ENCODE peak calls at places on chromosome 13, in nine cellular contexts. One of them, this sample, is unnamed.

GRCh38 chr13:20416223-20416622 is 109.4 kb downstream of the CRYL1 start:
- DNase-seq in ovary: no peak
- DNase-seq in IMR-90: no peak
- DNase-seq in lower lobe of right lung: no peak
- DNase-seq in CD4-positive, CD25-positive, alpha-beta regulatory T cell: no peak
- DNase-seq in HTR-8/SVneo: no peak
- DNase-seq in AG08396: no peak
- DNase-seq in brain microvascular endothelial cell: no peak
- DNase-seq in neuronal stem cell: no peak
- DNase-seq in this sample: no peak

GRCh38 chr13:35818577-35819165 is 312.5 kb downstream of the DCLK1 start:
- DNase-seq in HTR-8/SVneo: peak
- DNase-seq in brain microvascular endothelial cell: no peak
- DNase-seq in lower lobe of right lung: no peak
- DNase-seq in AG08396: peak
- DNase-seq in neuronal stem cell: peak
- DNase-seq in IMR-90: peak
- DNase-seq in ovary: no peak
- DNase-seq in CD4-positive, CD25-positive, alpha-beta regulatory T cell: peak
- DNase-seq in this sample: peak

GRCh38 chr13:34750078-34750703 is 191.9 kb upstream of the NBEA start:
- DNase-seq in lower lobe of right lung: peak
- DNase-seq in HTR-8/SVneo: no peak
- DNase-seq in AG08396: no peak
- DNase-seq in CD4-positive, CD25-positive, alpha-beta regulatory T cell: no peak
- DNase-seq in neuronal stem cell: peak
- DNase-seq in brain microvascular endothelial cell: no peak
- DNase-seq in IMR-90: no peak
- DNase-seq in ovary: peak
- DNase-seq in this sample: no peak

GRCh38 chr13:110302154-110302553 is 4.8 kb downstream of the COL4A1 start:
- DNase-seq in IMR-90: no peak
- DNase-seq in CD4-positive, CD25-positive, alpha-beta regulatory T cell: no peak
- DNase-seq in neuronal stem cell: no peak
- DNase-seq in AG08396: no peak
- DNase-seq in lower lobe of right lung: no peak
- DNase-seq in brain microvascular endothelial cell: no peak
- DNase-seq in HTR-8/SVneo: no peak
- DNase-seq in ovary: peak
- DNase-seq in this sample: no peak

GRCh38 chr13:44231786-44232516 is 141.7 kb upstream of the SERP2 start:
- DNase-seq in HTR-8/SVneo: peak
- DNase-seq in lower lobe of right lung: peak
- DNase-seq in IMR-90: peak
- DNase-seq in CD4-positive, CD25-positive, alpha-beta regulatory T cell: no peak
- DNase-seq in ovary: no peak
- DNase-seq in AG08396: peak
- DNase-seq in brain microvascular endothelial cell: peak
- DNase-seq in neuronal stem cell: peak
- DNase-seq in this sample: peak

GRCh38 chr13:79861731-79862130 is 380.8 kb downstream of the NDFIP2 start:
- DNase-seq in AG08396: no peak
- DNase-seq in CD4-positive, CD25-positive, alpha-beta regulatory T cell: no peak
- DNase-seq in ovary: no peak
- DNase-seq in brain microvascular endothelial cell: no peak
- DNase-seq in HTR-8/SVneo: no peak
- DNase-seq in neuronal stem cell: no peak
- DNase-seq in IMR-90: no peak
- DNase-seq in lower lobe of right lung: no peak
- DNase-seq in this sample: no peak

GRCh38 chr13:31328549-31329229 is 128.9 kb downstream of the B3GLCT start:
- DNase-seq in IMR-90: peak
- DNase-seq in HTR-8/SVneo: no peak
- DNase-seq in AG08396: no peak
- DNase-seq in brain microvascular endothelial cell: peak
- DNase-seq in lower lobe of right lung: no peak
- DNase-seq in ovary: no peak
- DNase-seq in neuronal stem cell: no peak
- DNase-seq in CD4-positive, CD25-positive, alpha-beta regulatory T cell: no peak
- DNase-seq in this sample: no peak

GRCh38 chr13:98856983-98857382 is 104.5 kb upstream of the SLC15A1 start:
- DNase-seq in lower lobe of right lung: no peak
- DNase-seq in neuronal stem cell: no peak
- DNase-seq in AG08396: no peak
- DNase-seq in IMR-90: no peak
- DNase-seq in CD4-positive, CD25-positive, alpha-beta regulatory T cell: no peak
- DNase-seq in HTR-8/SVneo: no peak
- DNase-seq in brain microvascular endothelial cell: no peak
- DNase-seq in ovary: no peak
- DNase-seq in this sample: no peak

GRCh38 chr13:71874490-71874889 is 7.5 kb upstream of the DACH1 start:
- DNase-seq in ovary: no peak
- DNase-seq in lower lobe of right lung: no peak
- DNase-seq in brain microvascular endothelial cell: no peak
- DNase-seq in AG08396: no peak
- DNase-seq in neuronal stem cell: no peak
- DNase-seq in CD4-positive, CD25-positive, alpha-beta regulatory T cell: no peak
- DNase-seq in IMR-90: no peak
- DNase-seq in HTR-8/SVneo: no peak
- DNase-seq in this sample: no peak

GRCh38 chr13:28093871-28094270 is 6.5 kb downstream of the FLT3 start:
- DNase-seq in IMR-90: no peak
- DNase-seq in neuronal stem cell: no peak
- DNase-seq in lower lobe of right lung: no peak
- DNase-seq in HTR-8/SVneo: no peak
- DNase-seq in brain microvascular endothelial cell: no peak
- DNase-seq in ovary: no peak
- DNase-seq in CD4-positive, CD25-positive, alpha-beta regulatory T cell: no peak
- DNase-seq in AG08396: no peak
- DNase-seq in this sample: no peak

GRCh38 chr13:50082426-50083283 is 67.4 kb downstream of the KCNRG start:
- DNase-seq in lower lobe of right lung: peak
- DNase-seq in AG08396: peak
- DNase-seq in HTR-8/SVneo: peak
- DNase-seq in neuronal stem cell: peak
- DNase-seq in IMR-90: peak
- DNase-seq in brain microvascular endothelial cell: peak
- DNase-seq in ovary: peak
- DNase-seq in CD4-positive, CD25-positive, alpha-beta regulatory T cell: peak
- DNase-seq in this sample: peak

GRCh38 chr13:52751196-52751595 is 11.6 kb upstream of the CNMD start:
- DNase-seq in CD4-positive, CD25-positive, alpha-beta regulatory T cell: no peak
- DNase-seq in neuronal stem cell: no peak
- DNase-seq in lower lobe of right lung: no peak
- DNase-seq in AG08396: no peak
- DNase-seq in ovary: no peak
- DNase-seq in IMR-90: no peak
- DNase-seq in brain microvascular endothelial cell: no peak
- DNase-seq in HTR-8/SVneo: no peak
- DNase-seq in this sample: no peak

GRCh38 chr13:49213539-49213938 is 6.6 kb upstream of the MLNR start:
- DNase-seq in neuronal stem cell: no peak
- DNase-seq in IMR-90: no peak
- DNase-seq in lower lobe of right lung: no peak
- DNase-seq in ovary: no peak
- DNase-seq in AG08396: no peak
- DNase-seq in HTR-8/SVneo: no peak
- DNase-seq in CD4-positive, CD25-positive, alpha-beta regulatory T cell: no peak
- DNase-seq in brain microvascular endothelial cell: no peak
- DNase-seq in this sample: no peak

GRCh38 chr13:99990045-99990977 is 8.7 kb downstream of the ZIC2 start:
- DNase-seq in brain microvascular endothelial cell: no peak
- DNase-seq in HTR-8/SVneo: no peak
- DNase-seq in lower lobe of right lung: no peak
- DNase-seq in neuronal stem cell: peak
- DNase-seq in AG08396: no peak
- DNase-seq in CD4-positive, CD25-positive, alpha-beta regulatory T cell: no peak
- DNase-seq in ovary: no peak
- DNase-seq in IMR-90: no peak
- DNase-seq in this sample: no peak

GRCh38 chr13:112078879-112079526 is 12.1 kb downstream of the SOX1 start:
- DNase-seq in CD4-positive, CD25-positive, alpha-beta regulatory T cell: no peak
- DNase-seq in HTR-8/SVneo: no peak
- DNase-seq in lower lobe of right lung: no peak
- DNase-seq in AG08396: no peak
- DNase-seq in neuronal stem cell: no peak
- DNase-seq in IMR-90: no peak
- DNase-seq in brain microvascular endothelial cell: no peak
- DNase-seq in ovary: no peak
- DNase-seq in this sample: no peak